ENCODE peak calls at places on chromosomes 2 and 18, in six cellular contexts. O, S, X, G, Z and T are unnamed samples.

GRCh38 chr2:66334237-66335054 is 100.5 kb upstream of the MEIS1 start:
- DNase-seq in X (no peak), O (no peak), Z (no peak), S (no peak), G (no peak), T (no peak)

GRCh38 chr2:84757648-84758047 is 123.2 kb downstream of the TRABD2A start:
- DNase-seq in O (no peak), S (no peak), G (no peak), Z (no peak), X (no peak), T (no peak)

GRCh38 chr18:12315911-12316310 is 7.9 kb downstream of the TUBB6 start:
- DNase-seq in S (no peak), G (no peak), X (no peak), Z (no peak), O (no peak), T (peak)

GRCh38 chr2:199455533-199456382 is 2.0 kb downstream of the SATB2 start:
- DNase-seq in O (peak), Z (no peak), S (peak), X (peak), G (peak), T (peak)

GRCh38 chr2:151306621-151307020 is 17.2 kb upstream of the NMI start:
- DNase-seq in S (no peak), G (no peak), X (no peak), O (no peak), Z (no peak), T (no peak)

GRCh38 chr2:205188516-205189138 is 493.7 kb upstream of the NRP2 start:
- DNase-seq in G (no peak), Z (peak), O (no peak), S (no peak), X (no peak), T (peak)

GRCh38 chr2:15141211-15141610 is 419.9 kb downstream of the NBAS start:
- DNase-seq in O (no peak), X (no peak), Z (no peak), S (no peak), G (no peak), T (no peak)

GRCh38 chr2:126866451-126866850 is 32.2 kb upstream of the TEX51 start:
- DNase-seq in X (no peak), G (no peak), Z (no peak), S (no peak), O (no peak), T (no peak)

GRCh38 chr2:30421026-30421425 is 26.0 kb upstream of the LCLAT1 start:
- DNase-seq in O (no peak), Z (no peak), G (no peak), S (no peak), X (no peak), T (no peak)

GRCh38 chr2:133627741-133628140 is 59.5 kb upstream of the NCKAP5 start:
- DNase-seq in S (no peak), X (no peak), G (no peak), O (no peak), Z (no peak), T (no peak)

GRCh38 chr2:51420521-51420920 is 388.6 kb upstream of the NRXN1 start:
- DNase-seq in O (no peak), Z (no peak), X (no peak), S (no peak), G (no peak), T (no peak)

GRCh38 chr2:241110089-241110606 is 8.1 kb upstream of the MTERF4 start:
- DNase-seq in S (no peak), Z (no peak), X (peak), O (no peak), G (no peak), T (no peak)

GRCh38 chr2:241112046-241112445 is 10.0 kb upstream of the MTERF4 start:
- DNase-seq in G (peak), O (no peak), S (no peak), X (no peak), Z (no peak), T (no peak)

GRCh38 chr2:241110607-241111442 is 8.7 kb upstream of the MTERF4 start:
- DNase-seq in S (no peak), G (peak), O (no peak), Z (no peak), X (no peak), T (no peak)

GRCh38 chr2:241112592-241112991 is 10.5 kb upstream of the MTERF4 start:
- DNase-seq in O (no peak), Z (no peak), G (peak), X (no peak), S (no peak), T (no peak)

DNA sequence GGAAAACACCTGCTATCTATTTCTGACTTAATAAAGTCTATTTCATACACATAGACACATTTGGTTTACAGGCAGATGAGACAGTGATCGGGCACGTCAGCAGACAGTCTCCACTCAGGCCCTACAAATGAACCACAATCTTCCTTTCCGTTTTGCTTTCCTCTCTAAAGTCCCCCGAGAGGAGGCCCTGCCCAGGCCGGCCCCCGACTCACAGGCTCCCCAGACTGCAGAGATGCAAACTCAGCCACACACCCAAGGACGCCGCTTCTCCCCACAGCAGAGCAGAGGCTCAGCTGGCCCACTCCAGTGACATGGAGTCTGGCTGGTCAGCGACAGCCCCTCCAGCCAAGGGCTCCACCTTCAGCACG is 9.3 kb upstream of the MTERF4 start:
- DNase-seq in Z (no peak), X (no peak), S (no peak), G (peak), O (no peak), T (no peak)
- H3K4me3 ChIP-seq in Z (no peak), X (no peak), S (no peak), G (no peak), O (no peak), T (no peak)

GRCh38 chr2:215635788-215636139 is 199.9 kb upstream of the FN1 start:
- DNase-seq in G (no peak), X (no peak), O (no peak), S (peak), Z (no peak), T (no peak)
- TF ChIP-seq CTCF in G (no peak), X (no peak), O (no peak), S (peak), Z (no peak), T (no peak)

DNA sequence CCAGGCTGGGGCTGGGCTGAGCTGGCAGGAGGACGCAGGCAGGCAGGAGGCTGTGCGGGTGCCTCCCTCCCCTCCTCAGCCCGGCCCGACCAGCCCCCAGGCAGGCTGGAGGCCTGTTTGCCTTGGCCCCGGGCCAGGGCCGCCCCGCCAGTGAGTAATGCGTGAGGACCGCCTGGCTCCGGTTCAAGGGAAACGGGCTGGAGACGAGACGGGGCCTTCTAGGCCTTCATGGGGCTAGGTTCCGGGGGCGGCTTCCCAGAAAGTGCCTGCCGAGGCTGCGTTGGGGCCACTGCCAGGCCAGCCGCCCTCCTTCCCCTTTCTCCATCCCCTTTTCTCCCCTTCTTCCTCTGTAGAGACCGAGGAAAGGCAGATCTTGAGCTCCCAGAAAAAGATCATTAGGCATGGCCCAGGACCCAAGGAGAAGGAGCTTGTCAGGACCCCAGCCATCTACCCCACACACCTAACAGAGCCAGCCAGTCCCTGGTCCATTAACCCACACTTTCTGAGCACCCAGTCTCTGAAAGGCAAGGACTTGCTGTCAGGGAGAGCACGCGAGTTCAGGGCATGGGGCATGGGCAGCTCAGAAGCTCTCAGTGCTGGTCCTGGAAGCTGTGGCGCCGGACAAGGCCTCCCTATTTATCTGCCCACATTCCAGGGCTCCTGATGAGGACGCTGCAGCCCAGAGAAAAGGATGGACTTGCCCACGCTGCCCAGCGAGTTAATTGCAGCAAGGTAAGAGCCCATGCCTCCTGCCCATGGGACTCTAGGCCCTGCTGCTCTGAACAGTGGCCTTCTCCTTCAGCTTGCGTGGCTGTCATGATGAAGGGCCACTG is 48.5 kb downstream of the SMAD7 start:
- DNase-seq in X (peak), Z (peak), S (peak), G (no peak), O (peak), T (peak)
- TF ChIP-seq POLR2A in X (no peak), Z (no peak), S (peak), G (no peak), O (no peak), T (no peak)

GRCh38 chr18:55478301-55478660 is 109.7 kb downstream of the TCF4 start:
- DNase-seq in S (no peak), Z (no peak), G (no peak), O (no peak), X (no peak), T (no peak)
- H3K4me3 ChIP-seq in S (no peak), Z (peak), G (peak), O (no peak), X (peak), T (no peak)

GRCh38 chr18:65439184-65439583 is 311.6 kb upstream of the CDH7 start:
- DNase-seq in S (no peak), X (no peak), Z (no peak), G (no peak), O (no peak), T (no peak)

GRCh38 chr18:65435529-65435928 is 315.3 kb upstream of the CDH7 start:
- DNase-seq in O (no peak), X (no peak), S (no peak), Z (no peak), G (no peak), T (no peak)

DNA sequence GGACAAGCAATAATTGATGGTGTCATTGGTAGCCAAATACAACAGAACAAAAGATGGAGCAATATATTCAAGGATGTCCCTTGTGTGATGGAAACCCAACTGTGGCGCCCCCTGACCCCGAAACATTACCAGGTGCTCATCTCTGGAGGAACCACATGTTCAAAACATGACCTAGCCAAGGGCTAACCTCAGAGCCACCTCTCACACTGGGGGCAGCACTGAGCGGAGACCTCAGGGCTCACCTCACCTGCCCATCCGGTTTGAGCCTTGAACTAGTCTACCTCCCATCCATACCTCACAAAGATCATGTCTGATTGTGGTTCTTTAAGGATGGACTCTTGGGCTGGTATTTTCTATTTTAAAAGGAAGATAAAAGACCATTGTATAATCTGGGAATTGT is 314.4 kb upstream of the CDH7 start:
- DNase-seq in X (no peak), Z (no peak), S (peak), O (no peak), G (no peak), T (no peak)
- TF ChIP-seq CTCF in X (no peak), Z (no peak), S (peak), O (no peak), G (no peak), T (no peak)